ENCODE peak calls at places on chromosomes 6 and 20, in eight cellular contexts. One of them, this sample, is unnamed.

GRCh38 chr20:50913976-50914375 is 17.3 kb downstream of the ADNP start:
- DNase-seq in A549: no peak
- DNase-seq in NCI-H345: no peak
- DNase-seq in substantia nigra: no peak
- DNase-seq in HCT116: no peak
- DNase-seq in transverse colon: no peak
- DNase-seq in germinal center: no peak
- DNase-seq in CD4-positive, CD25-positive, alpha-beta regulatory T cell: peak; percentile 21
- DNase-seq in this sample: no peak

GRCh38 chr6:139608872-139609271 is 234.4 kb upstream of the CITED2 start:
- DNase-seq in A549: no peak
- DNase-seq in NCI-H345: no peak
- DNase-seq in substantia nigra: no peak
- DNase-seq in HCT116: no peak
- DNase-seq in transverse colon: no peak
- DNase-seq in germinal center: no peak
- DNase-seq in CD4-positive, CD25-positive, alpha-beta regulatory T cell: no peak
- DNase-seq in this sample: no peak

GRCh38 chr6:123380257-123380656 is 256.5 kb downstream of the TRDN start:
- DNase-seq in A549: peak; percentile 26
- DNase-seq in NCI-H345: peak; percentile 28
- DNase-seq in substantia nigra: no peak
- DNase-seq in HCT116: no peak
- DNase-seq in transverse colon: no peak
- DNase-seq in germinal center: no peak
- DNase-seq in CD4-positive, CD25-positive, alpha-beta regulatory T cell: no peak
- DNase-seq in this sample: peak; percentile 66

GRCh38 chr6:293185-294174 is 1.2 kb downstream of the DUSP22 start:
- DNase-seq in A549: no peak
- DNase-seq in NCI-H345: no peak
- DNase-seq in substantia nigra: no peak
- DNase-seq in HCT116: no peak
- DNase-seq in transverse colon: peak; percentile 59
- DNase-seq in germinal center: no peak
- DNase-seq in CD4-positive, CD25-positive, alpha-beta regulatory T cell: peak; percentile 57
- DNase-seq in this sample: no peak

GRCh38 chr20:63734111-63734945 is 2.1 kb upstream of the LIME1 start:
- DNase-seq in A549: no peak
- DNase-seq in NCI-H345: no peak
- DNase-seq in substantia nigra: no peak
- DNase-seq in HCT116: no peak
- DNase-seq in transverse colon: no peak
- DNase-seq in germinal center: no peak
- DNase-seq in CD4-positive, CD25-positive, alpha-beta regulatory T cell: no peak
- DNase-seq in this sample: no peak

GRCh38 chr6:88072462-88072861 is 24.8 kb downstream of the SPACA1 start:
- DNase-seq in A549: no peak
- DNase-seq in NCI-H345: no peak
- DNase-seq in substantia nigra: no peak
- DNase-seq in HCT116: no peak
- DNase-seq in transverse colon: no peak
- DNase-seq in germinal center: no peak
- DNase-seq in CD4-positive, CD25-positive, alpha-beta regulatory T cell: no peak
- DNase-seq in this sample: no peak

GRCh38 chr6:125984311-125984710 is 2.0 kb upstream of the TRMT11 start:
- DNase-seq in A549: peak; percentile 3
- DNase-seq in NCI-H345: no peak
- DNase-seq in substantia nigra: no peak
- DNase-seq in HCT116: no peak
- DNase-seq in transverse colon: no peak
- DNase-seq in germinal center: no peak
- DNase-seq in CD4-positive, CD25-positive, alpha-beta regulatory T cell: no peak
- DNase-seq in this sample: no peak

GRCh38 chr6:164409309-164410009 is 899.9 kb downstream of the C6orf118 start:
- DNase-seq in A549: no peak
- DNase-seq in NCI-H345: no peak
- DNase-seq in substantia nigra: no peak
- DNase-seq in HCT116: no peak
- DNase-seq in transverse colon: no peak
- DNase-seq in germinal center: no peak
- DNase-seq in CD4-positive, CD25-positive, alpha-beta regulatory T cell: no peak
- DNase-seq in this sample: no peak

GRCh38 chr6:118283759-118284158 is 264.3 kb upstream of the PLN start:
- DNase-seq in A549: peak; percentile 46
- DNase-seq in NCI-H345: peak; percentile 67
- DNase-seq in substantia nigra: no peak
- DNase-seq in HCT116: peak; percentile 55
- DNase-seq in transverse colon: peak; percentile 9
- DNase-seq in germinal center: peak; percentile 5
- DNase-seq in CD4-positive, CD25-positive, alpha-beta regulatory T cell: peak; percentile 64
- DNase-seq in this sample: peak; percentile 42

GRCh38 chr20:10864076-10864672 is 190.4 kb upstream of the JAG1 start:
- DNase-seq in A549: peak; percentile 31
- DNase-seq in NCI-H345: peak; percentile 66
- DNase-seq in substantia nigra: no peak
- DNase-seq in HCT116: peak; percentile 16
- DNase-seq in transverse colon: peak; percentile 86
- DNase-seq in germinal center: no peak
- DNase-seq in CD4-positive, CD25-positive, alpha-beta regulatory T cell: no peak
- DNase-seq in this sample: peak; percentile 12

GRCh38 chr6:1636272-1636825 is 26.6 kb downstream of the FOXC1 start:
- DNase-seq in A549: no peak
- DNase-seq in NCI-H345: no peak
- DNase-seq in substantia nigra: no peak
- DNase-seq in HCT116: no peak
- DNase-seq in transverse colon: no peak
- DNase-seq in germinal center: no peak
- DNase-seq in CD4-positive, CD25-positive, alpha-beta regulatory T cell: no peak
- DNase-seq in this sample: no peak

GRCh38 chr6:52503344-52503747 is 73.5 kb downstream of the TRAM2 start:
- DNase-seq in A549: peak; percentile 54
- DNase-seq in NCI-H345: peak; percentile 24
- DNase-seq in substantia nigra: no peak
- DNase-seq in HCT116: no peak
- DNase-seq in transverse colon: no peak
- DNase-seq in germinal center: no peak
- DNase-seq in CD4-positive, CD25-positive, alpha-beta regulatory T cell: no peak
- DNase-seq in this sample: no peak

GRCh38 chr20:2000286-2000685 is 6.4 kb upstream of the PDYN start:
- DNase-seq in A549: no peak
- DNase-seq in NCI-H345: no peak
- DNase-seq in substantia nigra: no peak
- DNase-seq in HCT116: no peak
- DNase-seq in transverse colon: no peak
- DNase-seq in germinal center: no peak
- DNase-seq in CD4-positive, CD25-positive, alpha-beta regulatory T cell: no peak
- DNase-seq in this sample: no peak

GRCh38 chr6:142387997-142388815 is 86.4 kb downstream of the ADGRG6 start:
- DNase-seq in A549: peak; percentile 55
- DNase-seq in NCI-H345: peak; percentile 47
- DNase-seq in substantia nigra: no peak
- DNase-seq in HCT116: no peak
- DNase-seq in transverse colon: no peak
- DNase-seq in germinal center: no peak
- DNase-seq in CD4-positive, CD25-positive, alpha-beta regulatory T cell: peak; percentile 26
- DNase-seq in this sample: peak; percentile 30

This sample was measured in NCI-H526 treated with DMSO at 0.1 percent for 48 hours.